ENCODE peak calls at places on chromosomes 7 and 10, in four cellular contexts. One of them, this sample, is unnamed.
A peak's percentile ranks its signal among the peaks of the same experiment; 100 is the strongest.

GRCh38 chr7:17994079-17994478 is 33.6 kb downstream of the PRPS1L1 start:
- DNase-seq in IMR-90: no peak
- DNase-seq in endothelial cell of umbilical vein: no peak
- DNase-seq in Peyer's patch: no peak
- DNase-seq in this sample: no peak

GRCh38 chr7:37208528-37208927 is 240.1 kb downstream of the ELMO1 start:
- DNase-seq in endothelial cell of umbilical vein: peak; percentile 73
- DNase-seq in IMR-90: peak; percentile 62
- DNase-seq in Peyer's patch: no peak
- DNase-seq in this sample: no peak

GRCh38 chr10:114103286-114103685 is 59.6 kb downstream of the ADRB1 start:
- DNase-seq in endothelial cell of umbilical vein: peak; percentile 59
- DNase-seq in IMR-90: peak; percentile 67
- DNase-seq in Peyer's patch: no peak
- DNase-seq in this sample: no peak

GRCh38 chr7:141558544-141559183 is 7.5 kb downstream of the AGK start:
- DNase-seq in IMR-90: peak; percentile 55
- DNase-seq in Peyer's patch: no peak
- DNase-seq in endothelial cell of umbilical vein: peak; percentile 37
- DNase-seq in this sample: no peak

GRCh38 chr10:61907587-61907986 is 6.1 kb downstream of the ARID5B start:
- DNase-seq in Peyer's patch: no peak
- DNase-seq in endothelial cell of umbilical vein: no peak
- DNase-seq in IMR-90: no peak
- DNase-seq in this sample: no peak

GRCh38 chr7:68823996-68824780 is 774.1 kb upstream of the AUTS2 start:
- DNase-seq in endothelial cell of umbilical vein: no peak
- DNase-seq in IMR-90: no peak
- DNase-seq in Peyer's patch: no peak
- DNase-seq in this sample: no peak

GRCh38 chr10:86450806-86451603 is 70.6 kb downstream of the WAPL start:
- DNase-seq in endothelial cell of umbilical vein: no peak
- DNase-seq in IMR-90: no peak
- DNase-seq in Peyer's patch: no peak
- DNase-seq in this sample: no peak

GRCh38 chr10:77837248-77837924 is 89.2 kb downstream of the DLG5 start:
- DNase-seq in IMR-90: peak; percentile 78
- DNase-seq in Peyer's patch: peak; percentile 76
- DNase-seq in endothelial cell of umbilical vein: no peak
- DNase-seq in this sample: peak; percentile 80

GRCh38 chr7:40674316-40674715 is 539.5 kb downstream of the SUGCT start:
- DNase-seq in endothelial cell of umbilical vein: no peak
- DNase-seq in IMR-90: no peak
- DNase-seq in Peyer's patch: no peak
- DNase-seq in this sample: no peak

GRCh38 chr7:91869661-91870060 is 10.8 kb downstream of the MTERF1 start:
- DNase-seq in IMR-90: no peak
- DNase-seq in Peyer's patch: no peak
- DNase-seq in endothelial cell of umbilical vein: no peak
- DNase-seq in this sample: no peak

GRCh38 chr10:97740613-97741012 is 3.7 kb downstream of the ZFYVE27 start:
- DNase-seq in endothelial cell of umbilical vein: no peak
- DNase-seq in IMR-90: no peak
- DNase-seq in Peyer's patch: no peak
- DNase-seq in this sample: no peak

GRCh38 chr7:2864999-2865670 is 21.0 kb upstream of the GNA12 start:
- DNase-seq in Peyer's patch: peak; percentile 84
- DNase-seq in IMR-90: peak; percentile 74
- DNase-seq in endothelial cell of umbilical vein: peak; percentile 66
- DNase-seq in this sample: peak; percentile 83

GRCh38 chr7:100027197-100027596 is 11.8 kb downstream of the ZKSCAN1 start:
- DNase-seq in endothelial cell of umbilical vein: no peak
- DNase-seq in IMR-90: no peak
- DNase-seq in Peyer's patch: no peak
- DNase-seq in this sample: no peak

GRCh38 chr10:43264987-43265798 is 1.7 kb downstream of the RASGEF1A start:
- DNase-seq in Peyer's patch: peak; percentile 10
- DNase-seq in IMR-90: no peak
- DNase-seq in endothelial cell of umbilical vein: no peak
- DNase-seq in this sample: no peak

GRCh38 chr7:104908636-104909035 is 105.4 kb upstream of the KMT2E start:
- DNase-seq in IMR-90: no peak
- DNase-seq in Peyer's patch: no peak
- DNase-seq in endothelial cell of umbilical vein: no peak
- DNase-seq in this sample: no peak
- H3K4me1 ChIP-seq in IMR-90: no peaks in the 10 kb centered on the region
- H3K4me1 ChIP-seq in Peyer's patch: no peaks in the 10 kb centered on the region
- H3K4me1 ChIP-seq in endothelial cell of umbilical vein: no peaks in the 10 kb centered on the region
- H3K4me1 ChIP-seq in this sample: no peaks in the 10 kb centered on the region

GRCh38 chr10:132446195-132446581 is 49.2 kb downstream of the PWWP2B start:
- DNase-seq in endothelial cell of umbilical vein: no peak
- DNase-seq in IMR-90: no peak
- DNase-seq in Peyer's patch: no peak
- DNase-seq in this sample: peak; percentile 88

GRCh38 chr10:132449051-132449825 is 52.2 kb downstream of the PWWP2B start:
- DNase-seq in endothelial cell of umbilical vein: no peak
- DNase-seq in Peyer's patch: no peak
- DNase-seq in IMR-90: no peak
- DNase-seq in this sample: peak; percentile 85

GRCh38 chr10:132448248-132448731 is 51.3 kb downstream of the PWWP2B start:
- DNase-seq in endothelial cell of umbilical vein: no peak
- DNase-seq in IMR-90: no peak
- DNase-seq in Peyer's patch: peak; percentile 72
- DNase-seq in this sample: peak; percentile 92

GRCh38 chr10:132446661-132447445 is 49.9 kb downstream of the PWWP2B start:
- DNase-seq in IMR-90: peak; percentile 19
- DNase-seq in endothelial cell of umbilical vein: no peak
- DNase-seq in Peyer's patch: peak; percentile 78
- DNase-seq in this sample: peak; percentile 94

GRCh38 chr10:132447446-132448247 is 50.6 kb downstream of the PWWP2B start:
- DNase-seq in IMR-90: peak; percentile 71
- DNase-seq in Peyer's patch: peak; percentile 69
- DNase-seq in endothelial cell of umbilical vein: no peak
- DNase-seq in this sample: peak; percentile 92
- H3K4me1 ChIP-seq in IMR-90: peaks cover 11% of the 10 kb centered on the region
- H3K4me1 ChIP-seq in Peyer's patch: peaks cover 29% of the 10 kb centered on the region
- H3K4me1 ChIP-seq in endothelial cell of umbilical vein: peaks cover 1% of the 10 kb centered on the region
- H3K4me1 ChIP-seq in this sample: peaks cover 89% of the 10 kb centered on the region

GRCh38 chr10:113067516-113067915 is 117.5 kb downstream of the TCF7L2 start:
- DNase-seq in endothelial cell of umbilical vein: no peak
- DNase-seq in Peyer's patch: no peak
- DNase-seq in IMR-90: no peak
- DNase-seq in this sample: no peak

GRCh38 chr10:113071446-113071845 is 121.4 kb downstream of the TCF7L2 start:
- DNase-seq in IMR-90: peak; percentile 55
- DNase-seq in Peyer's patch: no peak
- DNase-seq in endothelial cell of umbilical vein: peak; percentile 89
- DNase-seq in this sample: no peak

GRCh38 chr10:113064039-113064438 is 114.0 kb downstream of the TCF7L2 start:
- DNase-seq in IMR-90: no peak
- DNase-seq in Peyer's patch: no peak
- DNase-seq in endothelial cell of umbilical vein: no peak
- DNase-seq in this sample: no peak

GRCh38 chr10:113069595-113069994 is 119.5 kb downstream of the TCF7L2 start:
- DNase-seq in Peyer's patch: no peak
- DNase-seq in IMR-90: peak; percentile 89
- DNase-seq in endothelial cell of umbilical vein: no peak
- DNase-seq in this sample: no peak

DNA sequence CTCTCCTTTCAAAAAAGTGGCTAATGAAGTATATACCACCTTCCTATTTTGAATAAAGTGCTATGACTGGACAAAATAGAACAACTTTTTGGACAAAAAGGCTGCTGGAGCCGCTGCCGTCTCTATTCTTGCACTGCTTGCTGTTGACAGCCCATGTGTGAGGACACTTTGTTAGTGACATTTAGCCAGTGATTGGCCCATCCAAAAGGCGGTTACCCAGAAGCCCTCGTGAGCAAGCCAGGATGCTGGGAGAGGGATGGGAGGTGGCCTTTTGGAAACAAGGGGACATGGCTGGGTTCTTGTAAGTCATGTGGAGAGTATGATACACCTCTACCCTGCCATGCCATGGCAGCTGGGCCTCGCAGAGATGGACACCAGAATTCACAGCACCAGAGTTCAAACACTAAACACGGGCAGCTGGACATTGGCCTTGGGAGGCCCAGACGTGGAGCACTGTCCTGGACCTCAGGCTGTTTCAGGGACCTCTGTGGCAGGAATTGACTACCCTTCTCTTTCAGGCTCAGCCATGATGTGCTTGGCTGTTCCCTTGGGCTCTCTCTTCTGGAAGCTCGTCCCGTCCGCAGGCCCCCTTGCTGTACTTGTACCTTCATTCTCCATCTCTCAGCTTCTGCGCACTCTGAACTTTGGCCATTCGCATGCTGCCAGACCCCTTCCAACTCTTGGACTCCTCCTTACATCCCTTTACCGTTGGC is 118.3 kb downstream of the TCF7L2 start:
- DNase-seq in IMR-90: no peak
- DNase-seq in endothelial cell of umbilical vein: no peak
- DNase-seq in Peyer's patch: no peak
- DNase-seq in this sample: no peak
- H3K4me1 ChIP-seq in IMR-90: peaks cover 16% of the 10 kb centered on the region
- H3K4me1 ChIP-seq in endothelial cell of umbilical vein: peaks cover 23% of the 10 kb centered on the region
- H3K4me1 ChIP-seq in Peyer's patch: no peaks in the 10 kb centered on the region
- H3K4me1 ChIP-seq in this sample: peaks cover 32% of the 10 kb centered on the region

GRCh38 chr7:33044986-33045385 is 17.6 kb downstream of the NT5C3A start:
- DNase-seq in endothelial cell of umbilical vein: no peak
- DNase-seq in Peyer's patch: no peak
- DNase-seq in IMR-90: no peak
- DNase-seq in this sample: no peak

GRCh38 chr7:33043875-33044718 is 18.5 kb downstream of the NT5C3A start:
- DNase-seq in endothelial cell of umbilical vein: no peak
- DNase-seq in IMR-90: no peak
- DNase-seq in Peyer's patch: no peak
- DNase-seq in this sample: no peak

GRCh38 chr7:33040803-33041516 is 21.6 kb downstream of the NT5C3A start:
- DNase-seq in endothelial cell of umbilical vein: peak; percentile 13
- DNase-seq in IMR-90: peak; percentile 36
- DNase-seq in Peyer's patch: peak; percentile 80
- DNase-seq in this sample: no peak

GRCh38 chr7:33039905-33040292 is 22.7 kb downstream of the NT5C3A start:
- DNase-seq in Peyer's patch: no peak
- DNase-seq in endothelial cell of umbilical vein: no peak
- DNase-seq in IMR-90: no peak
- DNase-seq in this sample: no peak

DNA sequence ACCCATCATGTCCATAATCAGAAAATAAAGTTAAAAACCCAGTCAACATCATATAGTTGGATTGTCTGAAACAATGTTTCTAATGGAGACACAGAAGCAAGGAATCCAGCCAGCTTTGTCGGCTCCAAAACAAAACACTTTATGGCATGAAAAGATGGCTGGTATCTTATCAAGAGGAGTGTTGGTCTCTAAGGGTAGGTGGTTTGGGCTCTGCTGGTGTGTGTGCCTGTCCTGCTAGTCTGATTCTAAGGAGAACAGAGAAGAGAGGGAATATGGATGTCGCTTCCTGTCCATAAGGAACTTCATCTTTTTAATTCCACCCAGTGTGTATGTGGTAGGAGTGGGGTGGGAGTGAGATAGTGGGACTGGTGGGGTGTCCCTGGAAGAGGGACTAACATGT is 19.1 kb downstream of the NT5C3A start:
- DNase-seq in Peyer's patch: no peak
- DNase-seq in endothelial cell of umbilical vein: no peak
- DNase-seq in IMR-90: no peak
- DNase-seq in this sample: no peak
- H3K4me1 ChIP-seq in Peyer's patch: no peaks in the 10 kb centered on the region
- H3K4me1 ChIP-seq in endothelial cell of umbilical vein: peaks cover 7% of the 10 kb centered on the region
- H3K4me1 ChIP-seq in IMR-90: peaks cover 7% of the 10 kb centered on the region
- H3K4me1 ChIP-seq in this sample: peaks cover 99% of the 10 kb centered on the region

GRCh38 chr7:10703059-10703458 is 270.6 kb upstream of the PHF14 start:
- DNase-seq in endothelial cell of umbilical vein: no peak
- DNase-seq in IMR-90: no peak
- DNase-seq in Peyer's patch: no peak
- DNase-seq in this sample: no peak

GRCh38 chr7:10707519-10707918 is 266.2 kb upstream of the PHF14 start:
- DNase-seq in endothelial cell of umbilical vein: no peak
- DNase-seq in Peyer's patch: no peak
- DNase-seq in IMR-90: no peak
- DNase-seq in this sample: no peak

GRCh38 chr7:10706875-10707493 is 266.7 kb upstream of the PHF14 start:
- DNase-seq in IMR-90: no peak
- DNase-seq in endothelial cell of umbilical vein: no peak
- DNase-seq in Peyer's patch: no peak
- DNase-seq in this sample: no peak

GRCh38 chr7:10704653-10705052 is 269.0 kb upstream of the PHF14 start:
- DNase-seq in Peyer's patch: no peak
- DNase-seq in IMR-90: no peak
- DNase-seq in endothelial cell of umbilical vein: no peak
- DNase-seq in this sample: no peak

GRCh38 chr7:10703981-10704380 is 269.7 kb upstream of the PHF14 start:
- DNase-seq in endothelial cell of umbilical vein: no peak
- DNase-seq in Peyer's patch: no peak
- DNase-seq in IMR-90: no peak
- DNase-seq in this sample: no peak
- H3K4me1 ChIP-seq in endothelial cell of umbilical vein: no peaks in the 10 kb centered on the region
- H3K4me1 ChIP-seq in Peyer's patch: no peaks in the 10 kb centered on the region
- H3K4me1 ChIP-seq in IMR-90: no peaks in the 10 kb centered on the region
- H3K4me1 ChIP-seq in this sample: no peaks in the 10 kb centered on the region